ENCODE peak calls at places on chromosomes 4 and X, in six cellular contexts. I, E, O, N, A and W are unnamed samples.

GRCh38 chr4:141350122-141350904 is 129.6 kb downstream of the ZNF330 start:
- DNase-seq in I (peak; percentile 94), E (peak; percentile 88), O (no peak), N (no peak), A (peak; percentile 91), W (no peak)

GRCh38 chr4:7779194-7779768 is 160.4 kb downstream of the AFAP1 start:
- DNase-seq in I (peak; percentile 37), E (peak; percentile 49), O (peak; percentile 30), N (no peak), A (peak; percentile 46), W (no peak)

GRCh38 chrX:21930986-21931385 is 9.5 kb upstream of the SMS start:
- DNase-seq in I (no peak), E (no peak), O (no peak), N (no peak), A (no peak), W (no peak)

GRCh38 chr4:139312552-139313332 is 10.5 kb upstream of the NDUFC1 start:
- DNase-seq in I (no peak), E (no peak), O (no peak), N (no peak), A (no peak), W (no peak)

GRCh38 chr4:78337621-78338020 is 213.9 kb upstream of the ANXA3 start:
- DNase-seq in I (no peak), E (no peak), O (no peak), N (no peak), A (no peak), W (no peak)

GRCh38 chrX:17062065-17062464 is 115.6 kb downstream of the REPS2 start:
- DNase-seq in I (no peak), E (no peak), O (no peak), N (no peak), A (no peak), W (no peak)

GRCh38 chr4:182140547-182140946 is 102.7 kb upstream of the TENM3 start:
- DNase-seq in I (no peak), E (no peak), O (no peak), N (no peak), A (no peak), W (no peak)

GRCh38 chr4:134645778-134646177 is 444.2 kb upstream of the PABPC4L start:
- DNase-seq in I (no peak), E (no peak), O (no peak), N (no peak), A (no peak), W (no peak)

GRCh38 chrX:44343412-44343942 is at the start of gene EFHC2:
- DNase-seq in I (peak; percentile 6), E (no peak), O (peak; percentile 50), N (peak; percentile 23), A (peak; percentile 51), W (no peak)

GRCh38 chr4:128394778-128395177 is 107.2 kb upstream of the PGRMC2 start:
- DNase-seq in I (no peak), E (peak; percentile 36), O (no peak), N (peak; percentile 73), A (peak; percentile 34), W (no peak)

GRCh38 chr4:16843831-16844508 is 54.5 kb downstream of the LDB2 start:
- DNase-seq in I (peak; percentile 96), E (peak; percentile 95), O (no peak), N (no peak), A (peak; percentile 74), W (no peak)

GRCh38 chr4:31362756-31363155 is 642.6 kb downstream of the PCDH7 start:
- DNase-seq in I (peak; percentile 34), E (no peak), O (no peak), N (no peak), A (peak; percentile 55), W (no peak)

GRCh38 chrX:130098202-130098552 is 12.1 kb downstream of the ELF4 start:
- DNase-seq in I (no peak), E (no peak), O (no peak), N (no peak), A (no peak), W (no peak)

GRCh38 chr4:6360385-6360784 is 90.7 kb downstream of the WFS1 start:
- DNase-seq in I (no peak), E (no peak), O (no peak), N (no peak), A (no peak), W (no peak)

GRCh38 chr4:159158083-159158617 is 55.3 kb downstream of the RAPGEF2 start:
- DNase-seq in I (no peak), E (no peak), O (no peak), N (no peak), A (no peak), W (no peak)

GRCh38 chr4:66590488-66591215 is 920.4 kb upstream of the EPHA5 start:
- DNase-seq in I (peak; percentile 13), E (peak; percentile 3), O (no peak), N (no peak), A (peak; percentile 50), W (no peak)

DNA sequence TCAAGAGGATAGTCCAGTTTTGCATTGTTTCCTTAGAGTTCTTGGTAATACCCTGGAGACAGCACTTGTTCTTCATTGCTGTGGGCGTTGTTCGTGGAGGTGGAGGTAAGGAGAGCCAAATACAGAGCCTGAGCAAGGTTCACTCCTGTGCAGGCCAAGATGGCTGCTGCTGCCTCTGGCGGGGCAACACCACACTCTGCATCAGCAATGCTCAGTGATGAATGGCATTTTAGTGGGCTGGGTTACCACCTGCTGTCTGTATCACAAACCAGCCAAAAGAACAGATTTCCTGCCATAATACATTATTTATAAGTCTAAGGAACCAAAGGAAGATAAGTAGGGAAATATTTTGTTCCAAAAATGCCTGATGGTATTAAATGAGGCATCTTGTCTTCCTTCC is 61.6 kb upstream of the LIMCH1 start:
- DNase-seq in I (no peak), E (no peak), O (no peak), N (no peak), A (no peak), W (no peak)
- TF ChIP-seq CTCF in I (no peak), E (no peak), O (no peak), N (no peak), A (no peak), W (no peak)

DNA sequence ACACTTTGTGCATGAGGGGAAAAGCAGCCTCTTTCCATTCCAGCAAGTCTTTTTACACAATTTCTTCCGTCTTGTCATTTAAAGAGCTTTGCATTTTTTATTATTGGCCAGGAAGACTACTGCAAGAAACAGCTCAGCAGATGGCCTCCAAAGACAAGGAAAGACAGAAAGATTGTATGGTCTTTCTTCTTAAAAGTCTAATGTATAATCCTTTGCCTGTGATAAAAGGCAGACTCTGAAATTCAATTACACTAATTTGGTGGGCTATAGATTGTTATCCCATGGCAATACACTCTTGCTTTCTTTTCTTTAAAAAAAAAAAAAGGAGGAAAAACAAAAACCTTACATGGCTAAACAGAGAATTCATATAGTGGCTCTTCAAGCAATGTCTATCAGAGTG is 5.9 kb downstream of the CAPN6 start:
- DNase-seq in I (no peak), E (no peak), O (no peak), N (no peak), A (no peak), W (no peak)
- H3K27me3 ChIP-seq in I (no peaks in the 10 kb centered on the region), E (peaks cover 10% of the 10 kb centered on the region), O (no peaks in the 10 kb centered on the region), N (no peaks in the 10 kb centered on the region), A (no peaks in the 10 kb centered on the region), W (no peaks in the 10 kb centered on the region)

DNA sequence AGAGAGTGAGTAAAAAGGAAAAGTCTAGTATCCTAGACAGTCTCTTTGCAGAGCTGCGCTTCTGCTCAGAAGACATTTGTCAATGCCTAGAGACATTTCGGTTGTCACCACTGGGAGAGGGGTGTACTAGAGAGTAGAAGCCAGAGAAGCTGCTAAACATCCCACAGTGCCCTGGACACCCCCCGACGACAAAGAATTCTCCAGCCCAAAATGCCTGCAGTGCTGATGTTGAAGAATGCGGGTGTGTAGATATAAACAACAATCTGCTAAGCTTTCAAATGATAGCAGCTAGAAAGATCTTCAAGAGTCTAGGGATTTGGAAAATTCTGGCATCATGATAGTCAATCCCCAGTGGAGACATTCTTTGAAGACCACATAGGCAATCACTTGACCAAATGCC is 90.1 kb downstream of the PALLD start:
- DNase-seq in I (no peak), E (no peak), O (no peak), N (no peak), A (no peak), W (no peak)
- H3K4me1 ChIP-seq in I (peaks cover 27% of the 10 kb centered on the region), E (peaks cover 18% of the 10 kb centered on the region), O (peaks cover 11% of the 10 kb centered on the region), N (peaks cover 19% of the 10 kb centered on the region), A (peaks cover 7% of the 10 kb centered on the region), W (peaks cover 24% of the 10 kb centered on the region)

DNA sequence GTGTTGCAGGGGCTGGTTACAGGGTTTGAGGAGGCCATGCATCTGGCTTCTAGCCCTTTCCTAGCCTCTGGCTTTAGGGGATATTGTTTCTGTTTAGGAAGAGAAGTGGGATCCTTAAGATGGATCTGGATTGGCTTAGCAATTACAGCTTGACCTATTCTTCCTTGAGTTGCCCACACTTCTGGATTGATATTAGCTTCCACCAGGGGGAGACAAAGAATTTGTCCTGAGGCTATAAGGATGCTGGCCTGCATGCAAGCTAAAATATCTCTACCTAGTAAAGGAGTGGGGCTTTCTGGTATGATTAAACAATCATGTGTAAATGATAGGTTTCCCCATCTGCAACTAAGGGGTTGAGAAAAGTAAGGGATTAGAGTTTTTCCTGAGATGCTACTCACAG is 117.2 kb downstream of the TEX13C start:
- DNase-seq in I (no peak), E (no peak), O (no peak), N (no peak), A (peak; percentile 0), W (no peak)
- TF ChIP-seq CTCF in I (no peak), E (peak; percentile 12), O (no peak), N (peak; percentile 19), A (no peak), W (no peak)